ENCODE peak calls at places on chromosome 11, in five cellular contexts. K, T, G, H and P are unnamed samples.

GRCh38 chr11:114059278-114059983 is at the start of gene ZBTB16:
- DNase-seq in H (no peak), K (peak), T (no peak), G (peak), P (peak)

GRCh38 chr11:129283141-129283540 is 91.0 kb upstream of the ARHGAP32 start:
- DNase-seq in G (no peak), T (peak), K (peak), H (no peak), P (peak)

GRCh38 chr11:76769645-76770586 is 13.2 kb upstream of the TSKU start:
- DNase-seq in K (peak), G (no peak), T (peak), H (no peak), P (peak)

GRCh38 chr11:19980957-19981669 is 179.2 kb downstream of the DBX1 start:
- DNase-seq in T (peak), G (peak), K (peak), H (peak), P (peak)

GRCh38 chr11:11218287-11218986 is 134.6 kb downstream of the CSNK2A3 start:
- DNase-seq in T (no peak), K (peak), G (no peak), H (no peak), P (peak)

GRCh38 chr11:61472868-61473267 is 35.7 kb upstream of the LRRC10B start:
- DNase-seq in K (no peak), T (no peak), H (no peak), G (peak), P (no peak)

GRCh38 chr11:104876838-104877500 is 21.3 kb downstream of the CASP12 start:
- DNase-seq in K (no peak), H (no peak), G (no peak), T (no peak), P (no peak)

GRCh38 chr11:108322666-108323065 is 99.8 kb downstream of the ATM start:
- DNase-seq in G (no peak), H (no peak), T (no peak), K (no peak), P (no peak)

GRCh38 chr11:121703166-121703565 is 250.4 kb upstream of the SORL1-AS1 start:
- DNase-seq in G (no peak), K (no peak), H (no peak), T (no peak), P (no peak)

GRCh38 chr11:129402196-129402595 is 26.5 kb downstream of the BARX2 start:
- DNase-seq in H (no peak), G (no peak), K (no peak), T (no peak), P (no peak)

GRCh38 chr11:19777032-19777341 is 64.3 kb downstream of the NAV2 start:
- DNase-seq in G (peak), H (no peak), T (no peak), K (peak), P (peak)

GRCh38 chr11:7904910-7905309 is 26.2 kb downstream of the OR10A6 start:
- DNase-seq in H (peak), G (peak), K (no peak), T (no peak), P (no peak)

GRCh38 chr11:62427630-62428233 is 8.9 kb downstream of the SCGB1A1 start:
- DNase-seq in H (no peak), T (peak), K (no peak), G (peak), P (no peak)

GRCh38 chr11:112632866-112633505 is 328.2 kb upstream of the NCAM1 start:
- DNase-seq in T (peak), K (no peak), H (no peak), G (no peak), P (no peak)

DNA sequence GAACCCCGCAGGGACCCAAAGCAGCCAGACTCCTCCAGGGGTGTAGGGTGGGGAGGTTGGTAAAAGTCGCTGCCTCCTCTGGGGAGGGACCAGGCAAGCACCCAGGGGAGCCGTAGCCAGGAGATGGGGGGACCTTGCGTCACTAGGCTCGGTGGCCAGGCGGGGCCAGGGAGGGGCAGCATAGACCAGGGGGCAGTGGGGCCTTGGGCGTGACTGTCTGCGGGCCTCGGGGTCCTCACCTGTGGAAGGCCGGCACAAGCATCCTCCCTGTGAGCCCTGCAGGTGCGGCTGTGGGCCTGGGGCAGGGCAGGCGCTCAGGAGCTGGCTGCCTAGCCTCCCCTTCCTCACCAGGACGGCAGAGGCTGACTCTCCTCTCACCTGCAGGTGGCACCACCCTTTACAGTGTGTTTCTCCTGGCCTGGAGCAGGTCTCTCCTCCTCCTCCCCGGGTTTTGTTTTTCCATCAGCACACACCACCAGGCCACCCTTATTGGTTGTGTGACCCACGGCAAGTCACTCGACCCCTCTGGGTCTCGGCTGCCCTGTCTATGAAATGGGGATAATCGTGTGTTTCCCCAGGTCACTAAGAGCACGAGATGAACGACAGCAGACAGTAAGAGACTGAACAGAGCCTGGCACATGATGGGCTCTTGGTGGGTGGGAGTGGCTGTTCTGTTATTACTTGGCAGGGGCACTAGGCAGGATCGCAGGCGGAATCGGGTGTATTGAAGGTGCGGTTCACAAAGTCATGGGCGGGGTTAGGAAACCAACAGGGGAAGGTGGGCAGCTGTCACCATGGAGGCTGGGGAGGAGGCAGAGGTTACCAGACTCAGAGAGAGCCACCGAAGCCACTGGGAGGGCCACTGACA is 52.7 kb downstream of the FLRT1 start:
- DNase-seq in K (no peak), H (no peak), T (no peak), G (no peak), P (no peak)
- TF ChIP-seq CTCF in K (no peak), H (peak), T (peak), G (peak), P (no peak)

GRCh38 chr11:118484405-118484804 is 42.9 kb upstream of the TTC36 start:
- DNase-seq in G (no peak), T (no peak), H (no peak), K (no peak), P (no peak)

GRCh38 chr11:118488480-118489109 is 38.7 kb upstream of the TTC36 start:
- DNase-seq in G (peak), K (peak), H (peak), T (peak), P (peak)

GRCh38 chr11:118491041-118491440 is 36.2 kb upstream of the TTC36 start:
- DNase-seq in T (no peak), G (no peak), K (no peak), H (no peak), P (no peak)

GRCh38 chr11:118485273-118485672 is 42.0 kb upstream of the TTC36 start:
- DNase-seq in H (no peak), T (no peak), K (no peak), G (no peak), P (no peak)
- TF ChIP-seq CTCF in H (peak), T (peak), K (peak), G (peak), P (no peak)

GRCh38 chr11:47966621-47967020 is 13.7 kb upstream of the PTPRJ start:
- DNase-seq in H (no peak), G (no peak), K (no peak), T (no peak), P (no peak)
- TF ChIP-seq CTCF in H (no peak), G (no peak), K (no peak), T (no peak), P (no peak)

GRCh38 chr11:3224730-3225098 is 6.1 kb upstream of the MRGPRG start:
- DNase-seq in G (no peak), K (no peak), T (no peak), H (no peak), P (no peak)

GRCh38 chr11:3225826-3226750 is 6.1 kb downstream of the MRGPRE start:
- DNase-seq in G (no peak), K (no peak), H (no peak), T (no peak), P (no peak)

GRCh38 chr11:3226846-3227567 is 5.2 kb downstream of the MRGPRE start:
- DNase-seq in T (no peak), K (no peak), G (no peak), H (no peak), P (no peak)

GRCh38 chr11:3223932-3224729 is 5.5 kb upstream of the MRGPRG start:
- DNase-seq in T (no peak), G (no peak), H (no peak), K (no peak), P (peak)

GRCh38 chr11:3225159-3225758 is 6.6 kb upstream of the MRGPRG start:
- DNase-seq in G (no peak), H (no peak), K (no peak), T (no peak), P (no peak)
- TF ChIP-seq CTCF in G (no peak), H (no peak), K (no peak), T (no peak), P (no peak)

GRCh38 chr11:18698341-18699268 is at the start of gene TMEM86A:
- DNase-seq in T (peak), G (peak), H (no peak), K (peak), P (peak)
- TF ChIP-seq CTCF in T (no peak), G (no peak), H (no peak), K (no peak), P (no peak)